ENCODE peak calls at places on chromosome 15, in five cellular contexts. One of them, this sample, is unnamed.

GRCh38 chr15:52749250-52749649 is 40.9 kb downstream of the ONECUT1 start:
- DNase-seq in stimulated activated CD4-positive, alpha-beta T cell treated with anti-CD3 and anti-CD28 coated beads, Interleukin-15, amount 100 ng/mL, for 1 hour: no peak
- DNase-seq in NCI-H1930: no peak
- DNase-seq in RWPE1: no peak
- DNase-seq in HCEC 1CT: no peak
- DNase-seq in this sample: no peak

GRCh38 chr15:97350813-97351212 is 609.7 kb upstream of the ARRDC4 start:
- DNase-seq in stimulated activated CD4-positive, alpha-beta T cell treated with anti-CD3 and anti-CD28 coated beads, Interleukin-15, amount 100 ng/mL, for 1 hour: no peak
- DNase-seq in NCI-H1930: no peak
- DNase-seq in RWPE1: no peak
- DNase-seq in HCEC 1CT: no peak
- DNase-seq in this sample: no peak

GRCh38 chr15:68558318-68559305 is 20.2 kb upstream of the CORO2B start:
- DNase-seq in stimulated activated CD4-positive, alpha-beta T cell treated with anti-CD3 and anti-CD28 coated beads, Interleukin-15, amount 100 ng/mL, for 1 hour: no peak
- DNase-seq in NCI-H1930: no peak
- DNase-seq in RWPE1: no peak
- DNase-seq in HCEC 1CT: no peak
- DNase-seq in this sample: no peak

GRCh38 chr15:20344601-20345400 is 196.8 kb downstream of the GOLGA6L6 start:
- DNase-seq in stimulated activated CD4-positive, alpha-beta T cell treated with anti-CD3 and anti-CD28 coated beads, Interleukin-15, amount 100 ng/mL, for 1 hour: no peak
- DNase-seq in NCI-H1930: no peak
- DNase-seq in RWPE1: no peak
- DNase-seq in HCEC 1CT: no peak
- DNase-seq in this sample: no peak

GRCh38 chr15:90412356-90413194 is 24.5 kb downstream of the IQGAP1 start:
- DNase-seq in stimulated activated CD4-positive, alpha-beta T cell treated with anti-CD3 and anti-CD28 coated beads, Interleukin-15, amount 100 ng/mL, for 1 hour: no peak
- DNase-seq in NCI-H1930: no peak
- DNase-seq in RWPE1: peak; percentile 78
- DNase-seq in HCEC 1CT: peak; percentile 56
- DNase-seq in this sample: no peak

GRCh38 chr15:48794697-48795134 is 16.2 kb downstream of the CEP152 start:
- DNase-seq in stimulated activated CD4-positive, alpha-beta T cell treated with anti-CD3 and anti-CD28 coated beads, Interleukin-15, amount 100 ng/mL, for 1 hour: no peak
- DNase-seq in NCI-H1930: no peak
- DNase-seq in RWPE1: no peak
- DNase-seq in HCEC 1CT: peak; percentile 34
- DNase-seq in this sample: no peak

GRCh38 chr15:58430224-58430787 is 1.5 kb upstream of the LIPC start:
- DNase-seq in stimulated activated CD4-positive, alpha-beta T cell treated with anti-CD3 and anti-CD28 coated beads, Interleukin-15, amount 100 ng/mL, for 1 hour: no peak
- DNase-seq in NCI-H1930: no peak
- DNase-seq in RWPE1: no peak
- DNase-seq in HCEC 1CT: no peak
- DNase-seq in this sample: no peak

GRCh38 chr15:61155741-61156700 is 73.1 kb downstream of the RORA start:
- DNase-seq in stimulated activated CD4-positive, alpha-beta T cell treated with anti-CD3 and anti-CD28 coated beads, Interleukin-15, amount 100 ng/mL, for 1 hour: no peak
- DNase-seq in NCI-H1930: no peak
- DNase-seq in RWPE1: peak; percentile 17
- DNase-seq in HCEC 1CT: peak; percentile 20
- DNase-seq in this sample: no peak

GRCh38 chr15:43086551-43086950 is 19.3 kb downstream of the UBR1 start:
- DNase-seq in stimulated activated CD4-positive, alpha-beta T cell treated with anti-CD3 and anti-CD28 coated beads, Interleukin-15, amount 100 ng/mL, for 1 hour: no peak
- DNase-seq in NCI-H1930: no peak
- DNase-seq in RWPE1: no peak
- DNase-seq in HCEC 1CT: peak; percentile 36
- DNase-seq in this sample: no peak

GRCh38 chr15:83278191-83278590 is 6.3 kb downstream of the BNC1 start:
- DNase-seq in stimulated activated CD4-positive, alpha-beta T cell treated with anti-CD3 and anti-CD28 coated beads, Interleukin-15, amount 100 ng/mL, for 1 hour: no peak
- DNase-seq in NCI-H1930: no peak
- DNase-seq in RWPE1: peak; percentile 59
- DNase-seq in HCEC 1CT: peak; percentile 69
- DNase-seq in this sample: peak; percentile 24

GRCh38 chr15:65836665-65837064 is 32.6 kb upstream of the RAB11A start:
- DNase-seq in stimulated activated CD4-positive, alpha-beta T cell treated with anti-CD3 and anti-CD28 coated beads, Interleukin-15, amount 100 ng/mL, for 1 hour: no peak
- DNase-seq in NCI-H1930: no peak
- DNase-seq in RWPE1: no peak
- DNase-seq in HCEC 1CT: no peak
- DNase-seq in this sample: no peak

GRCh38 chr15:41996921-41997592 is 23.8 kb downstream of the PLA2G4E start:
- DNase-seq in stimulated activated CD4-positive, alpha-beta T cell treated with anti-CD3 and anti-CD28 coated beads, Interleukin-15, amount 100 ng/mL, for 1 hour: no peak
- DNase-seq in NCI-H1930: no peak
- DNase-seq in RWPE1: no peak
- DNase-seq in HCEC 1CT: no peak
- DNase-seq in this sample: no peak

GRCh38 chr15:74573987-74574386 is 33.0 kb downstream of the ARID3B start:
- DNase-seq in stimulated activated CD4-positive, alpha-beta T cell treated with anti-CD3 and anti-CD28 coated beads, Interleukin-15, amount 100 ng/mL, for 1 hour: no peak
- DNase-seq in NCI-H1930: no peak
- DNase-seq in RWPE1: no peak
- DNase-seq in HCEC 1CT: peak; percentile 43
- DNase-seq in this sample: no peak

GRCh38 chr15:58546635-58547627 is 115.1 kb downstream of the LIPC start:
- DNase-seq in stimulated activated CD4-positive, alpha-beta T cell treated with anti-CD3 and anti-CD28 coated beads, Interleukin-15, amount 100 ng/mL, for 1 hour: no peak
- DNase-seq in NCI-H1930: no peak
- DNase-seq in RWPE1: peak; percentile 73
- DNase-seq in HCEC 1CT: peak; percentile 85
- DNase-seq in this sample: peak; percentile 79